ENCODE peak calls at places on chromosomes 16 and 17, in four cellular contexts. F, M, O and D are unnamed samples. For H3K4me1, the result is how much of the 10 kb centered on the place peaks cover.

GRCh38 chr17:1720856-1721386 is 3.6 kb upstream of the WDR81 start:
- DNase-seq in O (peak), F (peak), M (peak), D (peak)

GRCh38 chr17:31416503-31416923 is 25.0 kb downstream of the RAB11FIP4 start:
- DNase-seq in F (no peak), M (peak), O (no peak), D (no peak)

GRCh38 chr16:63612462-63613227 is 1509.2 kb downstream of the CDH11 start:
- DNase-seq in F (peak), O (no peak), M (no peak), D (no peak)

GRCh38 chr17:47776330-47777197 is 43.5 kb downstream of the TBX21 start:
- DNase-seq in F (peak), M (peak), O (peak), D (peak)

GRCh38 chr17:1904273-1905052 is 74.7 kb downstream of the RPA1 start:
- DNase-seq in O (no peak), F (no peak), M (peak), D (no peak)

GRCh38 chr16:67548265-67549126 is 13.8 kb upstream of the CTCF start:
- DNase-seq in M (no peak), F (peak), O (no peak), D (no peak)

GRCh38 chr16:13111747-13112146 is 210.3 kb downstream of the SHISA9 start:
- DNase-seq in F (no peak), O (no peak), M (no peak), D (no peak)

GRCh38 chr17:64499805-64500486 is 3.1 kb upstream of the POLG2 start:
- DNase-seq in F (no peak), O (no peak), M (peak), D (no peak)

GRCh38 chr17:40451420-40451819 is 8.2 kb downstream of the IGFBP4 start:
- DNase-seq in O (no peak), M (peak), F (no peak), D (peak)

GRCh38 chr17:55005520-55005919 is 37.0 kb downstream of the STXBP4 start:
- DNase-seq in F (peak), M (peak), O (no peak), D (no peak)

GRCh38 chr17:42399121-42399520 is 10.9 kb upstream of the STAT3 start:
- DNase-seq in F (no peak), O (no peak), M (no peak), D (no peak)

GRCh38 chr17:55395803-55396505 is 25.7 kb downstream of the MMD start:
- DNase-seq in F (no peak), O (no peak), M (no peak), D (no peak)

GRCh38 chr16:68658258-68658973 is 13.3 kb downstream of the CDH3 start:
- DNase-seq in M (peak), F (no peak), O (peak), D (peak)

GRCh38 chr17:76107507-76107906 is 3.9 kb upstream of the EXOC7 start:
- DNase-seq in F (peak), M (no peak), O (no peak), D (no peak)

GRCh38 chr17:3913531-3914318 is 2.5 kb downstream of the P2RX1 start:
- DNase-seq in O (peak), F (peak), M (peak), D (peak)

GRCh38 chr17:13888043-13888442 is 181.3 kb upstream of the COX10 start:
- DNase-seq in M (peak), F (no peak), O (no peak), D (peak)

GRCh38 chr16:89749637-89750036 is 28.3 kb downstream of the ZNF276 start:
- DNase-seq in O (no peak), M (peak), F (no peak), D (no peak)

GRCh38 chr16:49491736-49492089 is 118.1 kb downstream of the C16orf78 start:
- DNase-seq in O (peak), F (peak), M (peak), D (no peak)

GRCh38 chr16:50548659-50549560 is 714 bp downstream of the NKD1 start:
- DNase-seq in F (peak), M (no peak), O (peak), D (no peak)

GRCh38 chr17:9170336-9170735 is 149.0 kb downstream of the NTN1 start:
- DNase-seq in M (no peak), O (no peak), F (no peak), D (no peak)

GRCh38 chr17:42313773-42314566 is 25.7 kb downstream of the STAT5A start:
- DNase-seq in F (no peak), O (no peak), M (no peak), D (no peak)

GRCh38 chr16:60642956-60643355 is 1393.3 kb downstream of the CDH8 start:
- DNase-seq in F (no peak), M (no peak), O (no peak), D (no peak)

GRCh38 chr16:63361032-63361624 is 1324.9 kb upstream of the CDH8 start:
- DNase-seq in F (peak), M (peak), O (peak), D (peak)

GRCh38 chr17:48608921-48609505 is 1.8 kb downstream of the HOXB7 start:
- DNase-seq in F (no peak), M (no peak), O (no peak), D (no peak)

GRCh38 chr16:58885528-58886170 is 151.5 kb upstream of the GOT2 start:
- DNase-seq in M (no peak), O (no peak), F (no peak), D (no peak)

GRCh38 chr17:11268176-11268575 is 27.2 kb downstream of the SHISA6 start:
- DNase-seq in O (no peak), F (no peak), M (no peak), D (no peak)

GRCh38 chr17:42676424-42677011 is at the start of gene PLEKHH3:
- DNase-seq in O (no peak), M (no peak), F (no peak), D (peak)

GRCh38 chr17:6231886-6232767 is 161.9 kb downstream of the WSCD1 start:
- DNase-seq in F (peak), O (peak), M (no peak), D (peak)

GRCh38 chr16:68539704-68540370 is 746 bp downstream of the ZFP90 start:
- DNase-seq in M (no peak), F (peak), O (no peak), D (no peak)

GRCh38 chr16:76653390-76654026 is 376.3 kb downstream of the CNTNAP4 start:
- DNase-seq in M (peak), O (peak), F (peak), D (peak)

GRCh38 chr16:29951966-29952365 is 9.9 kb upstream of the TMEM219 start:
- DNase-seq in M (no peak), O (no peak), F (no peak), D (no peak)

GRCh38 chr16:80273635-80274538 is 266.9 kb upstream of the DYNLRB2 start:
- DNase-seq in F (no peak), O (no peak), M (no peak), D (peak)

DNA sequence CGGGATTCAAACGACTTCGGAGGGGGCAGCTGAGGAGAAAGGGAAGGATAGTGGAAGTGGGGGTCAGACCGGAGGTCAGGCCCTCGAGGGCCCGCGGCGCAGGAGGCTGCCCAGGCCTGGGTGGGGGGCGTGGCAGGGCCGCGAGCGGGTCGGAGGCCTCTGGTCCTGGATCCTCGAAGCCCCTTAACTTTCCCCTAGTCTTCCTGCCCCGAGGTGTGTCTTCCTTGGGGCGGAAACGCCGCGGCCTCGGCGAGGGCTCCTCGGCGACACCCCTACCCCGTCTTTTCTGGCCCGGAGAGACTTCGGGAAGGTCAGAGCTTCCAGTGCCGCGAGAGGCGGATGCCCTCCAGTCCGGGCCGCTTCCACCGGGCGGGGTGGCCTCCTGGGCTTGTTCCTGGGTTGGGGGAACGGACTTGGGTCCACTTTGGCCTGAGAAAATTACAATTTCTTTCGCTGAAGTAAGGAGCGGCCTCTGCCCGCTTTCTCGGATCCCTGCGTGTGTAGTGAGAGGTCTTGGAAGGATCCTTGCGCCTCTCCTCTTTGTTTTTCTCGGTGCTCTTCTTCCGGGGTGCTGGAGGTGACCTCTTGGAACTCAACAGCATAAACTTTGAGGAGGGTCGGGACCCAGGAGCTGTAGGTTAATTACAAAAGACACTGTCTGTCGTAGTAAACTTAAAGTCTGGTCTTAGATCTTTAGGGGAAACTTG is 501 bp downstream of the IST1 start:
- DNase-seq in O (peak), M (peak), F (no peak), D (peak)
- H3K4me1 ChIP-seq in O (under half), M (under half), F (under half), D (under half)

DNA sequence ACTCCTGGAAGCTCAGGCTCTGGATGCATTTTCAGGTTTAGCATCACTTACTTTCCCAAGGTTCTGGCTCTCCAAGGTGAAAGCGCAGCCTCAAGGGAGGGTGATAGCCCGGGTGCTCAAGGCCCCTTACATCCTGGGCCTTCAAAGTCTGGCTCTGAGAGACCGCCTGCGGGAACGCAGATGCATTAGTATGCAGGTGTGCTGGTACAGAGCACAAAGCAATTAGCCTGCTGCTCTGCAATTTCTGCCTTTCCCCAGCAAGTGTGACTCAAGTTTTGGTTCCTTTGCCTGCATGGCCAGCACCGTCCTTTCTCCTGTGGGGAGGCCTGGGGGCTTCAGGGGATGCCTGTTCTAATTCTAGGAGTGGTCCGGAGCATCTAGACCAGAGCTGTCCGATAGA is 116.2 kb downstream of the AATF start:
- DNase-seq in M (no peak), F (no peak), O (no peak), D (no peak)
- H3K4me1 ChIP-seq in M (under half), F (under half), O (under half), D (under half)

DNA sequence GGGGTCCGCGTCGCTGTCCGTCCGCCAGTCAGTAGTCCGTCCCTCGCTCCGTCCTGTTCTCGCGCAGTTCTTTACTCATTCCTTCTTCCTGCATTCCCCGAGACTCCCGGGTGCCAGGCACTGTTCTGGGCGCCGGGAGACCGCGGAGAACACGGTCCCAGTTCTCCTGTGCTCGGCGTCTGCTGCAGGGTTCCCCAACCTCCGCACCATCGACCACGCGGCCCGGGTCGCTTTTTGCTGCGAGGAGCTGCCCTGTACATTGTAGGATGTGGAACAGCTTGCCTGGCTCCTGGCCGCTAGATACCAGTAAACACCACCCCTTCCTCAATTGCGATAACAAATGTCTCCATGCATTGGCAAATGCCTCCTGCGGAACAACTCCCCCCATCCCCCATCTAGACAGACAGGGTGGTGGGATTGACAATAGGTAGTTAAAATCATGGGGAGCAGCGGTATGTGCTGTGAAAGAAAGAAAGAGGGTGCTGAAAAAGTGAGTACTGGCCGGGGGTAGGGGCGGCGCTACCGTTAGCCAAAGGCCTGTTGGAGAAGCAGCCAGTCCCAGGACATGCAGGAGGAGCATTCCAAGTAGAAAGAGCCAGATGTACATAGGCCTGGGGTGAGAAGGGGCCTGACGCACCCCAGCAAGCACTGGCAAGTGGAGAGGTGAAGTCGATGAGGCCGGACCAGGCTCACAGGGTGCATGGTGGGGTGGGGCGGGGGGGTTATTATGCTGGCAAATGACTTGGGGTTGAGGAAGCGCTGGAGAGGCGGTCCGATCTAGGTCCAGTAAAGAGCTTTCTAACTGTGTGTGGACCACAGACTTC is 655 bp downstream of the TRAF7 start:
- DNase-seq in O (no peak), F (peak), M (peak), D (peak)
- H3K4me1 ChIP-seq in O (half or more), F (under half), M (under half), D (under half)

GRCh38 chr16:10770907-10771306 is 27.3 kb downstream of the NUBP1 start:
- DNase-seq in F (no peak), M (no peak), O (no peak), D (no peak)

GRCh38 chr16:10765772-10766171 is 22.1 kb downstream of the NUBP1 start:
- DNase-seq in F (no peak), M (no peak), O (no peak), D (no peak)

GRCh38 chr16:10761388-10761787 is 17.7 kb downstream of the NUBP1 start:
- DNase-seq in F (no peak), O (no peak), M (no peak), D (no peak)

GRCh38 chr16:10762336-10762995 is 18.8 kb downstream of the NUBP1 start:
- DNase-seq in F (no peak), O (no peak), M (no peak), D (no peak)

GRCh38 chr16:10767127-10767526 is 23.5 kb downstream of the NUBP1 start:
- DNase-seq in O (no peak), M (no peak), F (no peak), D (no peak)
- H3K4me1 ChIP-seq in O (under half), M (under half), F (under half), D (under half)

GRCh38 chr17:78875331-78875730 is 27.7 kb downstream of the CEP295NL start:
- DNase-seq in F (no peak), O (no peak), M (no peak), D (no peak)

GRCh38 chr17:78879679-78880186 is 23.3 kb downstream of the CEP295NL start:
- DNase-seq in F (peak), M (no peak), O (no peak), D (peak)

GRCh38 chr17:78875738-78876597 is 27.0 kb downstream of the CEP295NL start:
- DNase-seq in M (no peak), F (peak), O (no peak), D (peak)

GRCh38 chr17:78878261-78878660 is 24.7 kb downstream of the CEP295NL start:
- DNase-seq in O (no peak), F (no peak), M (no peak), D (no peak)

DNA sequence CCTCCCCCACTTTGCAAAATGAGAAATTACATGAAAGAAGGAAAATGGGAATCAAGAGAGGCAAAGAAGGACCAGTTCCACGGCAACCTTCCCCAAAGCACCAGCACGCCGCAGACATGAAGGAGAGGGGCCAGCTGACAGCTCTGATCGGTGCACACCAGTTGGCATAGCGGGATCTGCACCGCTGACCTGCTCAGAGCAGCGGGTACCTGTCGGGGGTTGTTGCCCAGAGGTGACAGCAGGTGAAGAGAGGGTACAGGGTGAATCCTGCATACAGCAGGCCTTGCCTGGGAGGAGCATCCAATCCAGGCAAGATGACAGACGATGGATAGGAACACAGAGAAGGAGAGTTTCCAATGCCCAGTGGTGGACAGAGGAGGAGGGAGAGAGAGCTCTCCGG is 24.1 kb downstream of the CEP295NL start:
- DNase-seq in F (no peak), M (no peak), O (no peak), D (no peak)
- H3K4me1 ChIP-seq in F (half or more), M (under half), O (under half), D (half or more)

DNA sequence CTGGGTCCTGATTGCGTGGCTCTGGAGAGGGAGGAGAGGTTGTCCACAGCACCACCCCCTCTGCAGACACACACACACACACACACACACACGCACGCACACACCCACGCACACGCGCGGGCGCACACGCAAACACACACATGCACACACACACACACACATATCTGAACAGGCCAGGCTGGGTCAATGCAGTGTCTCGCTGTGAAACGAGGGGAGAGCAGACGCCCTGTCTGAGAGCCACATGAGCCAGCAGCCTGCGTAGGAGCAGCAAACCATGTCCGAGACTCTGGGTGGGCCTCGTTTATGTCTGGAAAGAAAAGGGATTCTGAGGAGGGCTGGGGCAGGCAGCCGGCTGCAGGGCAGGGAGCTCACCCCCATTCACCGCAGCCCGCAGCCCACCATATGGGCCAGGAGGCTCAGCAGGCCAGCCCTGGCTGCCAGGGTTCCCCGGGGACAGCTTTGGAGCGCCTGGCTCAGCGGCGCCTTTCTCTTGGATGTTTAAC is 93.3 kb upstream of the TNRC6C start:
- DNase-seq in O (no peak), M (no peak), F (no peak), D (no peak)
- H3K4me1 ChIP-seq in O (under half), M (under half), F (under half), D (under half)